ENCODE peak calls at places on chromosome 12, in five cellular contexts. L is fibroblast of lung, D is K562, J is neural progenitor cell, C is HCT116. M is an unnamed sample.

GRCh38 chr12:106126441-106127288 is 12.1 kb downstream of the NUAK1 start:
- DNase-seq in L (peak), D (no peak), J (no peak), C (no peak), M (no peak)

GRCh38 chr12:110355080-110355479 is 48.4 kb downstream of the ANAPC7 start:
- DNase-seq in L (peak), D (peak), J (peak), C (peak), M (peak)

GRCh38 chr12:92143280-92143679 is 2.4 kb downstream of the BTG1 start:
- DNase-seq in L (no peak), D (no peak), J (no peak), C (no peak), M (no peak)

GRCh38 chr12:4025420-4026358 is 152.5 kb upstream of the PARP11 start:
- DNase-seq in L (no peak), D (no peak), J (peak), C (no peak), M (no peak)

GRCh38 chr12:108753969-108754368 is 22.7 kb upstream of the CORO1C start:
- DNase-seq in L (no peak), D (no peak), J (no peak), C (no peak), M (no peak)

GRCh38 chr12:126021675-126022074 is 956.4 kb downstream of the AACS start:
- DNase-seq in L (no peak), D (no peak), J (no peak), C (no peak), M (no peak)

GRCh38 chr12:29676676-29677075 is 107.1 kb downstream of the TMTC1 start:
- DNase-seq in L (no peak), D (no peak), J (no peak), C (no peak), M (no peak)

GRCh38 chr12:56880416-56881035 is 53.7 kb downstream of the SDR9C7 start:
- DNase-seq in L (peak), D (no peak), J (no peak), C (no peak), M (no peak)

GRCh38 chr12:90945070-90945649 is 9.8 kb downstream of the CCER1 start:
- DNase-seq in L (peak), D (no peak), J (peak), C (peak), M (peak)

GRCh38 chr12:131202592-131203378 is 249.1 kb downstream of the ADGRD1 start:
- DNase-seq in L (no peak), D (no peak), J (no peak), C (no peak), M (no peak)

GRCh38 chr12:80846930-80847329 is 90.8 kb downstream of the LIN7A start:
- DNase-seq in L (no peak), D (no peak), J (no peak), C (no peak), M (no peak)

GRCh38 chr12:19298837-19299605 is 140.3 kb upstream of the AEBP2 start:
- DNase-seq in L (peak), D (no peak), J (no peak), C (no peak), M (no peak)

GRCh38 chr12:49021292-49021915 is 2.8 kb upstream of the PRKAG1 start:
- DNase-seq in L (no peak), D (no peak), J (no peak), C (no peak), M (no peak)

GRCh38 chr12:124776126-124776513 is 87.5 kb downstream of the SCARB1 start:
- DNase-seq in L (no peak), D (no peak), J (no peak), C (no peak), M (no peak)

GRCh38 chr12:119258149-119258548 is 76.4 kb upstream of the CCDC60 start:
- DNase-seq in L (no peak), D (no peak), J (no peak), C (no peak), M (no peak)

GRCh38 chr12:104928036-104928770 is 29.9 kb downstream of the SLC41A2 start:
- DNase-seq in L (no peak), D (no peak), J (no peak), C (no peak), M (no peak)

GRCh38 chr12:54277823-54278276 is 2.1 kb downstream of the CBX5 start:
- DNase-seq in L (peak), D (no peak), J (no peak), C (no peak), M (no peak)

GRCh38 chr12:54280401-54281260 is at the start of gene HNRNPA1:
- DNase-seq in L (peak), D (peak), J (peak), C (peak), M (peak)

GRCh38 chr12:54279227-54279631 is 693 bp downstream of the CBX5 start:
- DNase-seq in L (no peak), D (no peak), J (no peak), C (no peak), M (no peak)

GRCh38 chr12:54282949-54283593 is 2.5 kb downstream of the HNRNPA1 start:
- DNase-seq in L (no peak), D (peak), J (no peak), C (no peak), M (no peak)

GRCh38 chr12:54279632-54280400 is at the start of gene CBX5:
- DNase-seq in L (peak), D (peak), J (peak), C (peak), M (peak)
- H2AFZ ChIP-seq in L (peak), D (peak), J (peak), C (no peak), M (peak)

GRCh38 chr12:50197297-50197727 is 30.1 kb upstream of the CERS5 start:
- DNase-seq in L (peak), D (no peak), J (no peak), C (no peak), M (no peak)
- H3K27ac ChIP-seq in L (no peak), D (no peak), J (no peak), C (no peak), M (no peak)

GRCh38 chr12:38907171-38907923 is 2.0 kb upstream of the CPNE8 start:
- DNase-seq in L (no peak), D (no peak), J (no peak), C (no peak), M (no peak)
- H3K9ac ChIP-seq in L (no peak), D (peak), J (no peak), C (peak), M (no peak)

GRCh38 chr12:11719678-11720099 is 70.2 kb downstream of the ETV6 start:
- DNase-seq in L (peak), D (no peak), J (no peak), C (no peak), M (no peak)
- H2AFZ ChIP-seq in L (no peak), D (no peak), J (no peak), C (no peak), M (no peak)

DNA sequence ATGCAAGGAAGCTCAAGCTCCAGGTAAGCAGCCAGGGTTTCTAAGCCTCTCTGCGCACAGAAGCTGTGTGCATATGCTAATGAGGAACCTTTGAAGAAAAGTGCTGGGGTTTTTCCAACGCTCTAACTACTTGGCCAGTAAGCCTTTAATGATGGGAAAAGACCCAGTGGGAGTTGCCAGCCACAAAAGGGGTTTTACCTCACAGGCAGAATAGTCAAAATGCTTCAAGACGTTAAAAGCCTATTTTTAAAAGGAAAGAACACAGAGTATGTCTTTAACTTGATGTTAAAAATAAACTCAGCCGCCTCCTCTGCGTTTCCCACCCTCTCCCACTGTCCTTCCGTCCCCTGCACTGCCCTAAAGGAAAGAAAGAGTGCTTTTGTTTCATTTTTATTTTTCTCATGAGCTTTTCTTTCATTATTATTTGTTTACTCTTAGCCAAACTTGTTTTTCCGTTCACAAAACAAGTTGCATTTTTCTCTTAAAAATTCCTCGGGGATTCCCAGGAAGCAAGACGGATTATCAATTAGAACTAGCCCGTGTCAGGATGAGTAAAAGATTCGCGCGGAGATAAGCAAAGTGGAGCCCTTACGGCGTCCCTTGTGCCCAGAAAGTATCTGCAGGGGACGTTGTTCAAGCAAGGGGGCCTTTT is 209.8 kb upstream of the NUDT4 start:
- DNase-seq in L (peak), D (no peak), J (peak), C (no peak), M (no peak)
- H3K27ac ChIP-seq in L (no peak), D (no peak), J (peak), C (no peak), M (no peak)

GRCh38 chr12:121925361-121925725 is 7.0 kb downstream of the CFAP251 start:
- DNase-seq in L (peak), D (no peak), J (no peak), C (no peak), M (no peak)
- H3K9ac ChIP-seq in L (no peak), D (no peak), J (peak), C (no peak), M (no peak)

GRCh38 chr12:25792031-25792430 is 166.5 kb upstream of the RASSF8 start:
- DNase-seq in L (peak), D (no peak), J (no peak), C (no peak), M (no peak)

GRCh38 chr12:25789520-25789919 is 169.0 kb upstream of the RASSF8 start:
- DNase-seq in L (peak), D (no peak), J (no peak), C (no peak), M (no peak)

GRCh38 chr12:25785164-25785563 is 173.3 kb upstream of the RASSF8 start:
- DNase-seq in L (no peak), D (no peak), J (no peak), C (no peak), M (no peak)

GRCh38 chr12:25787701-25788100 is 170.8 kb upstream of the RASSF8 start:
- DNase-seq in L (no peak), D (no peak), J (no peak), C (no peak), M (no peak)

GRCh38 chr12:25788707-25789106 is 169.8 kb upstream of the RASSF8 start:
- DNase-seq in L (no peak), D (no peak), J (no peak), C (no peak), M (no peak)
- H2AFZ ChIP-seq in L (no peak), D (no peak), J (no peak), C (no peak), M (no peak)